ENCODE peak calls at places on chromosome 19, in ten cellular contexts. R, O, T, I, G, A, J, V, D and U are unnamed samples.

GRCh38 chr19:29779921-29780320 is 31.9 kb upstream of the CCNE1 start:
- DNase-seq in T (no peak), O (no peak), D (no peak), I (no peak), R (no peak), V (no peak), G (no peak), A (no peak), J (no peak), U (no peak)

GRCh38 chr19:30648321-30648720 is 276.1 kb downstream of the ZNF536 start:
- DNase-seq in V (no peak), A (no peak), R (no peak), D (no peak), O (peak), G (no peak), I (no peak), J (no peak), T (no peak), U (no peak)

GRCh38 chr19:15244106-15244803 is 12.0 kb upstream of the EPHX3 start:
- DNase-seq in J (no peak), O (no peak), R (no peak), I (no peak), G (no peak), A (no peak), D (no peak), T (no peak), V (no peak), U (no peak)

GRCh38 chr19:51422053-51422448 is 4.6 kb upstream of the SIGLEC10 start:
- DNase-seq in J (peak), G (peak), T (peak), V (peak), A (peak), I (no peak), O (peak), D (peak), R (no peak), U (peak)

GRCh38 chr19:48513289-48514122 is 1.9 kb upstream of the LMTK3 start:
- DNase-seq in D (peak), A (peak), R (no peak), I (peak), V (peak), G (peak), J (peak), O (peak), T (peak), U (no peak)

GRCh38 chr19:29083863-29084262 is 129.1 kb downstream of the UQCRFS1 start:
- DNase-seq in A (no peak), G (no peak), V (no peak), R (no peak), J (no peak), O (no peak), T (no peak), D (no peak), I (no peak), U (no peak)

GRCh38 chr19:10209305-10209704 is 14.6 kb upstream of the DNMT1 start:
- DNase-seq in R (no peak), V (no peak), D (no peak), J (no peak), T (no peak), O (peak), I (peak), G (peak), A (no peak), U (no peak)

GRCh38 chr19:57934820-57935665 is at the start of gene ZNF418:
- DNase-seq in G (peak), J (peak), I (peak), O (peak), D (no peak), T (peak), R (no peak), V (peak), A (peak), U (peak)

GRCh38 chr19:43504426-43505185 is at the start of gene PHLDB3:
- DNase-seq in R (no peak), V (peak), G (peak), D (no peak), T (peak), O (peak), I (no peak), J (no peak), A (peak), U (no peak)

GRCh38 chr19:38912600-38913514 is 871 bp upstream of the CCER2 start:
- DNase-seq in T (no peak), R (no peak), A (no peak), O (peak), G (no peak), J (no peak), V (no peak), I (no peak), D (no peak), U (no peak)

GRCh38 chr19:15198006-15198356 is 2.8 kb downstream of the NOTCH3 start:
- DNase-seq in V (no peak), G (no peak), J (no peak), R (no peak), T (no peak), A (no peak), D (no peak), O (peak), I (no peak), U (no peak)

GRCh38 chr19:41754596-41754995 is 734 bp upstream of the CEACAM6 start:
- DNase-seq in J (no peak), I (no peak), T (no peak), V (no peak), G (no peak), O (no peak), D (no peak), A (no peak), R (no peak), U (no peak)

GRCh38 chr19:14366529-14366928 is 14.7 kb upstream of the ADGRE5 start:
- DNase-seq in O (peak), I (no peak), A (peak), T (peak), J (no peak), V (peak), G (peak), D (peak), R (peak), U (no peak)

GRCh38 chr19:54882758-54883157 is 8.7 kb downstream of the FCAR start:
- DNase-seq in D (no peak), V (no peak), G (no peak), A (no peak), O (no peak), I (no peak), R (no peak), T (no peak), J (no peak), U (no peak)

GRCh38 chr19:45505151-45505995 is 1.9 kb upstream of the VASP start:
- DNase-seq in R (no peak), V (no peak), J (no peak), T (no peak), I (no peak), D (no peak), G (peak), A (peak), O (peak), U (no peak)

GRCh38 chr19:38551450-38551813 is 66.3 kb downstream of the MAP4K1 start:
- DNase-seq in R (no peak), V (no peak), A (no peak), O (no peak), T (no peak), G (no peak), J (no peak), D (no peak), I (no peak), U (no peak)

GRCh38 chr19:48319647-48320537 is 5.5 kb upstream of the EMP3 start:
- DNase-seq in T (peak), R (peak), V (peak), J (no peak), I (no peak), G (peak), D (peak), A (peak), O (peak), U (no peak)

GRCh38 chr19:38674388-38675133 is 27.1 kb downstream of the ACTN4 start:
- DNase-seq in V (no peak), T (peak), R (no peak), I (no peak), J (no peak), A (peak), O (peak), G (peak), D (no peak), U (no peak)

GRCh38 chr19:17292301-17293074 is 10.7 kb downstream of the ABHD8 start:
- DNase-seq in A (peak), J (no peak), T (peak), O (peak), D (peak), I (no peak), R (no peak), G (peak), V (peak), U (peak)

GRCh38 chr19:31154021-31154420 is 195.2 kb downstream of the TSHZ3 start:
- DNase-seq in V (no peak), R (no peak), I (no peak), O (peak), A (no peak), G (peak), D (no peak), T (no peak), J (no peak), U (no peak)

GRCh38 chr19:35347171-35347929 is at the start of gene FFAR1:
- DNase-seq in R (no peak), J (no peak), I (no peak), D (no peak), G (no peak), T (no peak), O (no peak), V (no peak), A (peak), U (no peak)

GRCh38 chr19:18662972-18663732 is 20.3 kb upstream of the CRTC1 start:
- DNase-seq in G (no peak), V (no peak), D (no peak), R (no peak), A (no peak), I (no peak), O (no peak), T (no peak), J (no peak), U (no peak)

DNA sequence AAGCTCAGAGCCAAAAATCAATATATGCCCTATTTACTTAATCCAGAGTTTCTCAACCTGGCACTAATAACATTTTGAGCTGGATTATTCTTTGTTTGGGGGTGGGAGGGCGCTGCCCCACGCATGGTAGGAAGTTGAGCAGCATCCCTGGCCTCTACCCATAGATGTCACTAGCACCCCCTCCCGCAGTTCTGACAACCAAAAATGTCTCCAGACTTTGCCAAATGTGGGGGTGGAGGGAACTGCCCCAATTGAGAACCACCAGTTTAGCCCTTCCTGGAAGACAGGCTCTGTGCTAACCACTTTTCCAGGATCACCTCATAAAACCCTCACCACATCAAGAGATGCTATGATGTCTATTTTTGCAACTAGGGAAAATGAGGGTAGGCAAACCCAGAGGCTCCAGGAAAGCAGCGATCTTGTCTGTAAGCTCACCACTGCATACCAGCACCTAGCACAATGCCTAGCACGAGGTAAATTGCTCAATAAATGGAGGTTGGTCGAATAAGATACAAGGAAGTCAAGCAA is 1.1 kb downstream of the TRIR start:
- DNase-seq in J (no peak), R (no peak), V (no peak), G (peak), I (no peak), D (no peak), A (peak), T (peak), O (peak), U (no peak)
- TF ChIP-seq CTCF in J (peak), R (no peak), V (peak), G (peak), I (peak), D (peak), A (no peak), T (peak), O (peak), U (peak)

GRCh38 chr19:1247747-1248453 is 483 bp upstream of the MIDN start:
- DNase-seq in G (peak), I (no peak), O (peak), V (peak), D (no peak), T (peak), J (no peak), A (peak), R (no peak), U (no peak)
- H3K4me3 ChIP-seq in G (peak), I (peak), O (peak), V (peak), D (peak), T (no peak), J (peak), A (peak), R (peak), U (peak)

GRCh38 chr19:27777726-27778125 is 1435.2 kb downstream of the UQCRFS1 start:
- DNase-seq in T (no peak), J (no peak), R (no peak), G (no peak), I (no peak), O (no peak), D (no peak), A (no peak), V (no peak), U (no peak)
- TF ChIP-seq CTCF in T (no peak), J (peak), R (no peak), G (no peak), I (peak), O (peak), D (peak), A (no peak), V (no peak), U (peak)

GRCh38 chr19:47310819-47311218 is 1.2 kb downstream of the C5AR1 start:
- DNase-seq in T (peak), R (no peak), O (peak), G (no peak), V (peak), D (no peak), A (peak), J (no peak), I (no peak), U (no peak)
- H3K4me3 ChIP-seq in T (no peak), R (peak), O (no peak), G (no peak), V (peak), D (no peak), A (peak), J (no peak), I (no peak), U (no peak)

GRCh38 chr19:6414793-6415591 is 9.6 kb downstream of the KHSRP start:
- DNase-seq in A (no peak), J (no peak), G (no peak), V (no peak), O (no peak), T (no peak), R (no peak), D (no peak), I (no peak), U (no peak)

GRCh38 chr19:6415592-6416190 is 8.9 kb downstream of the KHSRP start:
- DNase-seq in G (no peak), V (no peak), J (no peak), D (no peak), T (no peak), R (no peak), A (no peak), I (no peak), O (no peak), U (no peak)

GRCh38 chr19:6416658-6417405 is 7.8 kb downstream of the KHSRP start:
- DNase-seq in O (no peak), A (no peak), I (no peak), T (no peak), V (no peak), J (no peak), D (no peak), R (no peak), G (no peak), U (no peak)

GRCh38 chr19:6418562-6418932 is 6.1 kb downstream of the KHSRP start:
- DNase-seq in I (no peak), R (no peak), G (no peak), J (no peak), O (no peak), T (no peak), V (no peak), D (no peak), A (no peak), U (no peak)

DNA sequence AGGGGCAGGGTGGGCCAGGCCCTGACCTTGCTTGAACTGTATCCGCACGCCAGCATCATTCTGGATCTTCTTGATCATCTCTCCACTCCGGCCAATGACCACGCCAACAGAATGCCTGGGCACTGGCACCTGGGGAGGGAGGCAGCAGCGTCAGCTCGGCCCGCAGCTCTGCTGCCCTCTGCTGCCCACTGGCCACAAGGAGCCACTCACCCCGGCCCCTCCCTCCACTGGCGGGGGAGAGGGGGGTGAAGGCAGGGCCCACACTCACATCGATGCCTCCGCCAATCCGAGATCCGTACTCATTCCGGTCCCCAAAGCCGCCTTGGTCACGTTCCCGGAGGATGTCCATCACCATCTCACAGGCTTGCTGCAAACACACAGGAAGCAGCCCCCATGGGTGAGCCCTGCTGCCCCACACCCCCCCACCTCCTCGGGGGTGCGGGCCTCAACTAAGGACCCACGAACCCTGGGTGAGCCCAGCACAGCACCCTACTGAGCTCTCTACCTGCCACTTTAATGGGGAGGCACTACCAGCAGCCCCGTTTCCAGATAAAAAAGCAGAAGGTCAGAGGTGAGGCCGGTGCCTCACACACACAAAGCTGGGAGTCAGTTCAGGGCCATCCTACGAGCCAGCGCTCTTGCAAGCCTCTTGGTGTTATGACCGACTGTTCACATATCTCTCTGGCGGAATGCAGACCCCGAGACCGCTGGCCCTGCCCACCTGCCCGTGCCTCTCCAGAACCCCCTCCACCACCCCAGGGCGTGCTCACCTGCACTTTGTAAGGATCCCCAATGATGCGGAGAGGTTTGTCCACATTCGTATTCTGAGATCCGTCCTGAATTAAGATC is 6.7 kb downstream of the KHSRP start:
- DNase-seq in T (no peak), G (peak), V (no peak), O (peak), J (no peak), A (peak), R (no peak), D (no peak), I (no peak), U (no peak)
- TF ChIP-seq CTCF in T (peak), G (peak), V (peak), O (peak), J (peak), A (peak), R (no peak), D (peak), I (peak), U (peak)

GRCh38 chr19:50328257-50329145 is 676 bp downstream of the KCNC3 start:
- DNase-seq in O (peak), A (no peak), I (no peak), J (no peak), R (no peak), T (peak), D (no peak), G (no peak), V (peak), U (no peak)
- H3K4me3 ChIP-seq in O (no peak), A (peak), I (no peak), J (peak), R (peak), T (peak), D (peak), G (no peak), V (peak), U (no peak)

DNA sequence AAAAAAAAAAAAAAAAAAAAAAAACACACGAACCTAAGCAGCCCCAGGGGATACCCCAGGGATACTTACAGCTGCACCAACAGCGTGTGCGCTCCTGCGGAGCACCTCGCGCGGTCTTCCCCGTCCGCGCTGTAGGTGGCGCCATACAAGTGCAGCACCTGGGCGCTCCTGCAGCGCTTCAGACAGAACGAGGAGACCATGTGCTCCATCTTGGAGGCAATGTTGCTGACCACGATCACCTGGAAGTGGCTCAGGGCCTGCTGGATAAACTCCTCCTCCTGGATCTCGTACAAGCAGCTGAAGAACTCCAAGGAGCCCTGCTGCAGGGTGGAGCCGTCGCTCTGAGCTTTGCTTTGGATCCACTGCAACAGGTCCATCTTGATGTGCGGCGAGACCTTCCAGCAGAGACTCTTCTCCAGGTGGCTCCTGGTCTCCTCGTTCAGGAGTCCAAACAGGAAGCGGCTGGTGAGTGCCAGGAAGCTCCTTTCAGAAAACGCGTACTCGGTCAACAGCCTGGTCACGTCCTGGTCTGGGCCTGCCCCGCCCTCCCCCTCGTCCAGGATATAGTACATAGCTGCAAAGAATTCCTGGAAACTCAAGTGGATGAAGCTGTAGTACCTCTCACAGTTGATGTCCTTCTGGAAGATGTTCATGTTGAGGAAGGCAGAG is 14.5 kb downstream of the NLRP12 start:
- DNase-seq in A (peak), O (no peak), T (no peak), J (no peak), G (no peak), D (no peak), V (no peak), I (no peak), R (no peak), U (no peak)
- TF ChIP-seq CTCF in A (no peak), O (no peak), T (no peak), J (no peak), G (no peak), D (peak), V (peak), I (peak), R (no peak), U (peak)

GRCh38 chr19:3368848-3369336 is 2.5 kb downstream of the NFIC start:
- DNase-seq in I (no peak), R (no peak), J (no peak), D (no peak), T (no peak), A (no peak), V (no peak), G (peak), O (peak), U (no peak)
- H3K4me3 ChIP-seq in I (peak), R (peak), J (peak), D (no peak), T (no peak), A (peak), V (peak), G (peak), O (peak), U (peak)

DNA sequence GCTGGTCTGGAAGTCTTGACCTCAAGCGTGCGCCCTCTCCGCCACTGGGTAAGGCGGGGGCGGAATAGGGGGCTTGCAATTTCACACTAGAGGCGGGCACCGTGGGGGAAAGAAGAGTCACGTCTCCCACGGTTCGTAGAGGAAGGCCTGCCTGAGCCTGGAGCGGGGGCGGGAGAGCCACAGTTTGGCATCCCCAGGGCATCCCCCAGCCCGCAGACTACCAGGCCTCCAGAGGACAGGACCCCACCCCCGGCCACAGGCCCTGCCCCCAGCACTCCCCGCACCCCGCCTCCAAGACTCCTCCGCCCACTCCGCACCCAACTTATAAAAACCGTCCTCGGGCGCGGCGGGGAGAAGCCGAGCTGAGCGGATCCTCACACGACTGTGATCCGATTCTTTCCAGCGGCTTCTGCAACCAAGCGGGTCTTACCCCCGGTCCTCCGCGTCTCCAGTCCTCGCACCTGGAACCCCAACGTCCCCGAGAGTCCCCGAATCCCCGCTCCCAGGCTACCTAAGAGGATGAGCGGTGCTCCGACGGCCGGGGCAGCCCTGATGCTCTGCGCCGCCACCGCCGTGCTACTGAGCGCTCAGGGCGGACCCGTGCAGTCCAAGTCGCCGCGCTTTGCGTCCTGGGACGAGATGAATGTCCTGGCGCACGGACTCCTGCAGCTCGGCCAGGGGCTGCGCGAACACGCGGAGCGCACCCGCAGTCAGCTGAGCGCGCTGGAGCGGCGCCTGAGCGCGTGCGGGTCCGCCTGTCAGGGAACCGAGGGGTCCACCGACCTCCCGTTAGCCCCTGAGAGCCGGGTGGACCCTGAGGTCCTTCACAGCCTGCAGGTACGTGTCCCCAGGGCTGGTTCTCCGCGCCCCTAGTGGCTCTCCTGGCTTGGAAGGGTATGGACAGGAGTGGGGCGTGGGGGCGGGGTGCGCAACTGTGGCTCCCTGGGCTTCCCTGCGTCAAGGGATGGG is at the start of gene ANGPTL4:
- DNase-seq in I (no peak), R (peak), O (peak), D (peak), J (no peak), G (peak), A (peak), T (peak), V (peak), U (no peak)
- TF ChIP-seq CTCF in I (peak), R (peak), O (peak), D (peak), J (no peak), G (no peak), A (peak), T (no peak), V (peak), U (peak)